ENCODE peak calls at places on chromosomes 7 and 10, in eight cellular contexts. F, M, L, Y, Q, E, O and W are unnamed samples.

GRCh38 chr7:128431221-128431620 is 21.4 kb upstream of the IMPDH1 start:
- DNase-seq in F (no peak), M (no peak), L (no peak), Y (no peak), Q (no peak), E (no peak), O (no peak), W (no peak)

GRCh38 chr10:122490786-122491680 is 29.7 kb downstream of the HTRA1 start:
- DNase-seq in F (peak; percentile 3), M (peak; percentile 68), L (no peak), Y (no peak), Q (no peak), E (peak; percentile 88), O (no peak), W (no peak)

GRCh38 chr7:29563590-29564454 is at the start of gene PRR15:
- DNase-seq in F (no peak), M (peak; percentile 18), L (no peak), Y (no peak), Q (no peak), E (peak; percentile 75), O (no peak), W (no peak)

GRCh38 chr10:34121125-34121973 is 693.7 kb downstream of the PARD3 start:
- DNase-seq in F (no peak), M (no peak), L (no peak), Y (no peak), Q (no peak), E (no peak), O (no peak), W (no peak)

GRCh38 chr10:78972160-78972946 is 96.4 kb upstream of the ZMIZ1 start:
- DNase-seq in F (no peak), M (no peak), L (peak; percentile 88), Y (no peak), Q (no peak), E (peak; percentile 32), O (peak; percentile 93), W (no peak)

GRCh38 chr10:21975378-21975990 is 28.0 kb downstream of the DNAJC1 start:
- DNase-seq in F (no peak), M (no peak), L (no peak), Y (no peak), Q (no peak), E (no peak), O (no peak), W (no peak)

GRCh38 chr7:985915-986741 is 3.1 kb downstream of the CYP2W1 start:
- DNase-seq in F (no peak), M (no peak), L (no peak), Y (no peak), Q (no peak), E (peak; percentile 26), O (peak; percentile 39), W (no peak)

GRCh38 chr7:44761207-44762161 is 12.8 kb downstream of the ZMIZ2 start:
- DNase-seq in F (no peak), M (no peak), L (no peak), Y (no peak), Q (no peak), E (no peak), O (peak; percentile 41), W (peak; percentile 25)

GRCh38 chr7:156950381-156950858 is 908 bp downstream of the NOM1 start:
- DNase-seq in F (no peak), M (no peak), L (no peak), Y (no peak), Q (no peak), E (peak; percentile 43), O (no peak), W (no peak)

GRCh38 chr7:41297167-41297566 is 405.7 kb downstream of the INHBA start:
- DNase-seq in F (no peak), M (no peak), L (no peak), Y (no peak), Q (no peak), E (no peak), O (no peak), W (no peak)

GRCh38 chr10:45456822-45457221 is 82.8 kb downstream of the ALOX5 start:
- DNase-seq in F (no peak), M (no peak), L (no peak), Y (no peak), Q (no peak), E (no peak), O (no peak), W (no peak)

GRCh38 chr10:115129752-115130151 is 36.6 kb downstream of the ATRNL1 start:
- DNase-seq in F (no peak), M (no peak), L (no peak), Y (no peak), Q (peak; percentile 3), E (peak; percentile 4), O (peak; percentile 67), W (peak; percentile 11)

GRCh38 chr10:14200645-14201534 is 129.8 kb downstream of the FRMD4A start:
- DNase-seq in F (no peak), M (peak; percentile 39), L (no peak), Y (no peak), Q (no peak), E (no peak), O (no peak), W (no peak)

GRCh38 chr10:114917927-114918672 is 19.9 kb upstream of the TRUB1 start:
- DNase-seq in F (no peak), M (no peak), L (no peak), Y (no peak), Q (no peak), E (peak; percentile 92), O (no peak), W (no peak)

GRCh38 chr10:62171791-62172190 is 96.9 kb downstream of the RTKN2 start:
- DNase-seq in F (no peak), M (no peak), L (no peak), Y (no peak), Q (peak; percentile 47), E (no peak), O (peak; percentile 33), W (no peak)

GRCh38 chr7:155701972-155702544 is 57.6 kb downstream of the RBM33 start:
- DNase-seq in F (no peak), M (no peak), L (no peak), Y (no peak), Q (no peak), E (no peak), O (peak; percentile 14), W (no peak)
- TF ChIP-seq CTCF in F (no peak), M (no peak), L (no peak), Y (no peak), Q (no peak), E (no peak), O (no peak), W (no peak)

GRCh38 chr7:111763221-111763791 is 201.0 kb upstream of the IMMP2L start:
- DNase-seq in F (no peak), M (peak; percentile 13), L (no peak), Y (no peak), Q (peak; percentile 29), E (peak; percentile 29), O (peak; percentile 82), W (no peak)
- TF ChIP-seq CTCF in F (peak; percentile 15), M (peak; percentile 41), L (peak; percentile 54), Y (peak; percentile 24), Q (peak; percentile 74), E (peak; percentile 45), O (peak; percentile 73), W (no peak)

GRCh38 chr10:43109671-43110249 is 28.5 kb upstream of the CSGALNACT2 start:
- DNase-seq in F (no peak), M (no peak), L (no peak), Y (no peak), Q (no peak), E (no peak), O (no peak), W (no peak)
- TF ChIP-seq CTCF in F (no peak), M (no peak), L (no peak), Y (no peak), Q (peak; percentile 11), E (no peak), O (no peak), W (no peak)

GRCh38 chr7:75961194-75961593 is 33.2 kb downstream of the TMEM120A start:
- DNase-seq in F (no peak), M (no peak), L (no peak), Y (no peak), Q (no peak), E (no peak), O (no peak), W (no peak)
- TF ChIP-seq CTCF in F (no peak), M (no peak), L (no peak), Y (no peak), Q (no peak), E (no peak), O (no peak), W (no peak)

GRCh38 chr10:49254556-49255318 is 44.2 kb upstream of the C10orf71 start:
- DNase-seq in F (no peak), M (peak; percentile 48), L (no peak), Y (peak; percentile 12), Q (no peak), E (no peak), O (no peak), W (no peak)

GRCh38 chr10:49255883-49256282 is 43.1 kb upstream of the C10orf71 start:
- DNase-seq in F (no peak), M (no peak), L (no peak), Y (no peak), Q (no peak), E (no peak), O (no peak), W (no peak)

GRCh38 chr10:49252313-49253034 is 46.5 kb upstream of the C10orf71 start:
- DNase-seq in F (no peak), M (no peak), L (no peak), Y (no peak), Q (no peak), E (no peak), O (no peak), W (no peak)

GRCh38 chr10:49254150-49254549 is 44.8 kb upstream of the C10orf71 start:
- DNase-seq in F (no peak), M (no peak), L (no peak), Y (no peak), Q (no peak), E (no peak), O (no peak), W (no peak)

GRCh38 chr10:49253340-49253739 is 45.6 kb upstream of the C10orf71 start:
- DNase-seq in F (no peak), M (no peak), L (no peak), Y (no peak), Q (no peak), E (no peak), O (no peak), W (no peak)
- TF ChIP-seq CTCF in F (no peak), M (no peak), L (no peak), Y (no peak), Q (no peak), E (no peak), O (no peak), W (no peak)